ENCODE peak calls at places on chromosomes 2 and 18, in eight cellular contexts. I is AG04450, O is mammary epithelial cell, H is H9, L is heart right ventricle, G is uterus, Q is A673, X is A549. V is an unnamed sample.
A peak's percentile ranks its signal among the peaks of the same experiment; 100 is the strongest.

GRCh38 chr2:118403658-118404451 is 315.6 kb downstream of the INSIG2 start:
- DNase-seq in I (no peak), O (peak; percentile 59), H (no peak), L (no peak), G (no peak), Q (no peak), X (no peak), V (no peak)

GRCh38 chr2:1607971-1608688 is 136.2 kb downstream of the PXDN start:
- DNase-seq in I (no peak), O (peak; percentile 84), H (no peak), L (no peak), G (no peak), Q (no peak), X (no peak), V (no peak)

GRCh38 chr2:99708231-99708630 is 218.4 kb upstream of the REV1 start:
- DNase-seq in I (no peak), O (no peak), H (no peak), L (peak; percentile 51), G (peak; percentile 33), Q (no peak), X (no peak), V (peak; percentile 47)

GRCh38 chr2:179703702-179704101 is 157.7 kb downstream of the ZNF385B start:
- DNase-seq in I (no peak), O (no peak), H (no peak), L (no peak), G (no peak), Q (no peak), X (no peak), V (no peak)

GRCh38 chr18:57542126-57542525 is 44.4 kb downstream of the FECH start:
- DNase-seq in I (peak; percentile 48), O (peak; percentile 42), H (no peak), L (no peak), G (no peak), Q (no peak), X (no peak), V (no peak)

GRCh38 chr2:66494708-66495107 is 59.8 kb downstream of the MEIS1 start:
- DNase-seq in I (peak; percentile 60), O (peak; percentile 33), H (no peak), L (no peak), G (peak; percentile 74), Q (no peak), X (peak; percentile 25), V (no peak)

GRCh38 chr2:19711470-19712372 is 190.1 kb downstream of the TTC32 start:
- DNase-seq in I (peak; percentile 87), O (peak; percentile 97), H (peak; percentile 67), L (peak; percentile 64), G (peak; percentile 43), Q (peak; percentile 61), X (peak; percentile 89), V (no peak)

GRCh38 chr2:12437144-12437543 is 279.6 kb upstream of the TRIB2 start:
- DNase-seq in I (no peak), O (peak; percentile 24), H (no peak), L (no peak), G (no peak), Q (no peak), X (no peak), V (no peak)

GRCh38 chr2:119264781-119265692 is 41.4 kb downstream of the STEAP3 start:
- DNase-seq in I (no peak), O (peak; percentile 53), H (peak; percentile 84), L (peak; percentile 23), G (no peak), Q (peak; percentile 54), X (peak; percentile 49), V (no peak)

GRCh38 chr2:240107386-240107785 is 28.7 kb downstream of the COPS9 start:
- DNase-seq in I (no peak), O (no peak), H (no peak), L (no peak), G (no peak), Q (no peak), X (no peak), V (no peak)

GRCh38 chr18:58911766-58912165 is 47.1 kb downstream of the ZNF532 start:
- DNase-seq in I (no peak), O (no peak), H (no peak), L (peak; percentile 45), G (no peak), Q (no peak), X (peak; percentile 17), V (peak; percentile 26)

GRCh38 chr2:218002792-218003191 is at the start of gene TNS1:
- DNase-seq in I (no peak), O (no peak), H (no peak), L (no peak), G (peak; percentile 73), Q (no peak), X (no peak), V (peak; percentile 69)

GRCh38 chr2:55810621-55811020 is 113.0 kb downstream of the EFEMP1 start:
- DNase-seq in I (no peak), O (no peak), H (no peak), L (no peak), G (no peak), Q (no peak), X (no peak), V (no peak)

GRCh38 chr2:108297436-108298141 is 8.9 kb downstream of the SULT1C2 start:
- DNase-seq in I (peak; percentile 49), O (peak; percentile 85), H (no peak), L (no peak), G (no peak), Q (no peak), X (peak; percentile 13), V (no peak)

GRCh38 chr2:69683170-69683971 is 39.8 kb upstream of the AAK1 start:
- DNase-seq in I (peak; percentile 61), O (peak; percentile 52), H (no peak), L (peak; percentile 82), G (peak; percentile 57), Q (peak; percentile 43), X (peak; percentile 30), V (no peak)

GRCh38 chr18:58117685-58118403 is 73.8 kb downstream of the NEDD4L start:
- DNase-seq in I (peak; percentile 84), O (peak; percentile 94), H (no peak), L (no peak), G (no peak), Q (no peak), X (peak; percentile 82), V (no peak)

GRCh38 chr2:26587966-26588365 is 53.2 kb downstream of the CIB4 start:
- DNase-seq in I (no peak), O (no peak), H (peak; percentile 25), L (no peak), G (no peak), Q (no peak), X (no peak), V (no peak)

GRCh38 chr2:45241061-45241561 is 231.9 kb upstream of the SIX2 start:
- DNase-seq in I (no peak), O (peak; percentile 19), H (no peak), L (no peak), G (no peak), Q (no peak), X (no peak), V (no peak)

GRCh38 chr2:45236268-45236667 is 227.0 kb upstream of the SIX2 start:
- DNase-seq in I (no peak), O (no peak), H (no peak), L (no peak), G (no peak), Q (no peak), X (no peak), V (no peak)

GRCh38 chr2:45237128-45237527 is 227.9 kb upstream of the SIX2 start:
- DNase-seq in I (no peak), O (no peak), H (no peak), L (no peak), G (no peak), Q (peak; percentile 21), X (no peak), V (no peak)

GRCh38 chr2:45242161-45242741 is 233.0 kb upstream of the SIX2 start:
- DNase-seq in I (no peak), O (no peak), H (no peak), L (peak; percentile 68), G (no peak), Q (peak; percentile 22), X (no peak), V (peak; percentile 22)

GRCh38 chr2:45237850-45238542 is 228.7 kb upstream of the SIX2 start:
- DNase-seq in I (peak; percentile 79), O (peak; percentile 95), H (no peak), L (no peak), G (no peak), Q (no peak), X (peak; percentile 84), V (peak; percentile 29)
- TF ChIP-seq CTCF in I (peak; percentile 50), O (peak; percentile 30), H (no peak), L (peak; percentile 14), G (no peak), Q (no peak), X (peak; percentile 27), V (peak; percentile 26)

DNA sequence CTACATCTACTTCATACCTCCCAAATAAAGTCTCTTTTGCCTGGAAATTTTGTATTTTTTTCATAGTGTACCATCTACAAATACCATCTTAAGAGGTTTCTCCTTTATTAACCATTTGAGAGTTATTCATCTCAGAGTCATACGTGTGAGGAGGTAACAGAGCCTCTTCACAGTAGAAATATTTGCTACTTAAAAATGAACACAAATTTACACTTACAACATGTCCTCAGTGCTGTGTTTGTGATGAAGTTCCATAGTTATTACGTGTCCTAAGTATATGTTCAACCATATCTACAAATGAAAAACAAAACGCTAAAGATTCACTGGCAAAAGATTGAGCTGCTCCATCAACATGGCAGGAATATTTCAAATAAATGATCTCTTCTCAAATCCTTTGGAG is 48.5 kb upstream of the HNRNPA3 start:
- DNase-seq in I (no peak), O (no peak), H (no peak), L (no peak), G (no peak), Q (no peak), X (no peak), V (no peak)
- H3K27ac ChIP-seq in I (no peak overlapping the region), O (no peak overlapping the region), H (no peak overlapping the region), L (peak overlapping the region; percentile 87), G (peak overlapping the region; percentile 89), Q (no peak overlapping the region), X (peak overlapping the region; percentile 95), V (peak overlapping the region; percentile 87)

GRCh38 chr2:157303612-157304011 is 22.0 kb downstream of the ERMN start:
- DNase-seq in I (no peak), O (no peak), H (no peak), L (no peak), G (no peak), Q (no peak), X (no peak), V (no peak)

GRCh38 chr2:157302492-157303099 is 23.0 kb downstream of the ERMN start:
- DNase-seq in I (peak; percentile 16), O (peak; percentile 32), H (no peak), L (peak; percentile 8), G (no peak), Q (peak; percentile 70), X (peak; percentile 44), V (no peak)

GRCh38 chr2:157304811-157305712 is 20.6 kb downstream of the ERMN start:
- DNase-seq in I (peak; percentile 7), O (no peak), H (no peak), L (no peak), G (no peak), Q (no peak), X (no peak), V (no peak)

GRCh38 chr2:157305713-157306110 is 19.9 kb downstream of the ERMN start:
- DNase-seq in I (no peak), O (no peak), H (no peak), L (no peak), G (no peak), Q (no peak), X (no peak), V (no peak)

GRCh38 chr2:157307021-157307420 is 18.6 kb downstream of the ERMN start:
- DNase-seq in I (no peak), O (no peak), H (no peak), L (no peak), G (no peak), Q (peak; percentile 29), X (no peak), V (no peak)
- TF ChIP-seq CTCF in I (peak; percentile 37), O (no peak), H (peak; percentile 52), L (no peak), G (no peak), Q (peak; percentile 33), X (no peak), V (no peak)

GRCh38 chr18:66562279-66562678 is 41.6 kb downstream of the CDH19 start:
- DNase-seq in I (no peak), O (no peak), H (no peak), L (no peak), G (no peak), Q (no peak), X (no peak), V (no peak)
- H3K27ac ChIP-seq in I (no peak overlapping the region), O (no peak overlapping the region), H (no peak overlapping the region), L (no peak overlapping the region), G (no peak overlapping the region), Q (no peak overlapping the region), X (no peak overlapping the region), V (no peak overlapping the region)

V was measured in left ventricle myocardium inferior.